ENCODE peak calls at places on chromosomes 3 and 15, in four cellular contexts. A, F, G and B are unnamed samples.

GRCh38 chr3:46670000-46670890 is 23.2 kb downstream of the ALS2CL start:
- DNase-seq in F (no peak), A (peak; percentile 5), G (no peak), B (no peak)

GRCh38 chr3:126850370-126851085 is 132.4 kb upstream of the PLXNA1 start:
- DNase-seq in F (no peak), G (no peak), A (peak; percentile 72), B (peak; percentile 85)

GRCh38 chr3:31831526-31832034 is 149.5 kb downstream of the OSBPL10 start:
- DNase-seq in F (no peak), A (no peak), G (no peak), B (no peak)

GRCh38 chr3:165233521-165234195 is 37.5 kb upstream of the SLITRK3 start:
- DNase-seq in G (no peak), F (no peak), A (no peak), B (no peak)

GRCh38 chr3:171752329-171752728 is 58.0 kb downstream of the PLD1 start:
- DNase-seq in F (no peak), A (no peak), G (no peak), B (no peak)

GRCh38 chr3:135412475-135412874 is 553.1 kb upstream of the PPP2R3A start:
- DNase-seq in A (peak; percentile 28), F (no peak), G (no peak), B (no peak)

GRCh38 chr15:63086271-63086670 is 35.4 kb upstream of the LACTB start:
- DNase-seq in G (no peak), A (no peak), F (no peak), B (no peak)

GRCh38 chr3:193872265-193872753 is 263.6 kb upstream of the HES1 start:
- DNase-seq in A (no peak), G (peak; percentile 68), F (no peak), B (peak; percentile 70)

GRCh38 chr3:111252795-111253194 is 181.2 kb downstream of the NECTIN3 start:
- DNase-seq in F (peak; percentile 26), A (no peak), G (no peak), B (no peak)

GRCh38 chr3:132029182-132029902 is 5.5 kb downstream of the CPNE4 start:
- DNase-seq in G (peak; percentile 55), A (peak; percentile 98), F (peak; percentile 78), B (peak; percentile 53)

GRCh38 chr3:127050733-127051132 is 67.8 kb downstream of the PLXNA1 start:
- DNase-seq in G (no peak), A (no peak), F (no peak), B (no peak)

GRCh38 chr3:21017115-21017852 is 733.7 kb downstream of the ZNF385D start:
- DNase-seq in F (no peak), G (no peak), A (peak; percentile 60), B (no peak)

GRCh38 chr3:19739504-19739903 is 194.5 kb downstream of the EFHB start:
- DNase-seq in G (no peak), F (no peak), A (no peak), B (no peak)

GRCh38 chr3:15171096-15171495 is 35.0 kb upstream of the CAPN7 start:
- DNase-seq in A (no peak), G (no peak), F (no peak), B (peak; percentile 98)

GRCh38 chr3:105062853-105063252 is 303.9 kb upstream of the ALCAM start:
- DNase-seq in F (no peak), G (no peak), A (no peak), B (no peak)

GRCh38 chr3:7322957-7323679 is 462.2 kb downstream of the GRM7 start:
- DNase-seq in A (no peak), F (no peak), G (no peak), B (no peak)

GRCh38 chr3:182609575-182610156 is 183.6 kb upstream of the ATP11B start:
- DNase-seq in G (no peak), A (no peak), F (peak; percentile 12), B (no peak)

GRCh38 chr3:143775401-143775970 is 72.8 kb downstream of the SLC9A9 start:
- DNase-seq in A (no peak), F (peak; percentile 73), G (peak; percentile 59), B (peak; percentile 13)

GRCh38 chr3:52570076-52570475 is 33.7 kb downstream of the UQCC5 start:
- DNase-seq in F (no peak), A (no peak), G (no peak), B (no peak)

GRCh38 chr15:56208185-56208584 is 35.5 kb downstream of the RFX7 start:
- DNase-seq in A (no peak), F (no peak), G (no peak), B (no peak)

GRCh38 chr15:100242989-100243388 is 98.8 kb downstream of the ADAMTS17 start:
- DNase-seq in G (no peak), F (no peak), A (no peak), B (no peak)

GRCh38 chr15:45795487-45796069 is 160.7 kb downstream of the SQOR start:
- DNase-seq in G (no peak), F (peak; percentile 7), A (peak; percentile 46), B (peak; percentile 52)

GRCh38 chr3:63580151-63580550 is 72.3 kb upstream of the SNTN start:
- DNase-seq in A (no peak), F (no peak), G (no peak), B (no peak)

GRCh38 chr15:70278644-70279043 is 180.9 kb upstream of the TLE3 start:
- DNase-seq in A (no peak), G (no peak), F (no peak), B (no peak)

GRCh38 chr3:136023264-136023978 is 57.9 kb downstream of the PPP2R3A start:
- DNase-seq in A (no peak), F (no peak), G (no peak), B (no peak)

GRCh38 chr3:31188112-31188511 is 293.7 kb upstream of the GADL1 start:
- DNase-seq in F (no peak), A (no peak), G (no peak), B (no peak)

GRCh38 chr3:69878254-69878653 is 121.3 kb upstream of the SAMMSON start:
- DNase-seq in G (no peak), F (no peak), A (no peak), B (no peak)

GRCh38 chr3:51340311-51340829 is 44.7 kb upstream of the MANF start:
- DNase-seq in A (no peak), G (no peak), F (no peak), B (peak; percentile 72)

GRCh38 chr3:109369510-109369909 is 32.2 kb upstream of the DPPA4 start:
- DNase-seq in A (peak; percentile 58), G (no peak), F (no peak), B (peak; percentile 7)

GRCh38 chr3:69009559-69010410 is 3.7 kb downstream of the EOGT start:
- DNase-seq in G (no peak), A (peak; percentile 26), F (no peak), B (no peak)

GRCh38 chr3:86951343-86951742 is 39.6 kb downstream of the VGLL3 start:
- DNase-seq in G (no peak), F (no peak), A (no peak), B (no peak)

GRCh38 chr3:31184257-31185003 is 290.0 kb upstream of the GADL1 start:
- DNase-seq in G (no peak), A (no peak), F (no peak), B (no peak)

GRCh38 chr3:161920196-161920595 is 423.6 kb downstream of the OTOL1 start:
- DNase-seq in G (no peak), A (no peak), F (no peak), B (no peak)

GRCh38 chr15:87021771-87022170 is 942.1 kb downstream of the AGBL1 start:
- DNase-seq in F (no peak), G (no peak), A (no peak), B (no peak)

GRCh38 chr15:68335655-68336054 is 58.1 kb downstream of the FEM1B start:
- DNase-seq in G (no peak), A (no peak), F (no peak), B (no peak)

GRCh38 chr15:68335251-68335650 is 57.7 kb downstream of the FEM1B start:
- DNase-seq in A (no peak), G (no peak), F (no peak), B (no peak)

GRCh38 chr15:68339481-68339880 is 61.9 kb downstream of the FEM1B start:
- DNase-seq in F (no peak), G (no peak), A (no peak), B (no peak)

GRCh38 chr15:68334661-68335124 is 57.1 kb downstream of the FEM1B start:
- DNase-seq in F (no peak), A (no peak), G (no peak), B (no peak)

GRCh38 chr15:68337826-68338225 is 60.3 kb downstream of the FEM1B start:
- DNase-seq in F (no peak), A (no peak), G (no peak), B (no peak)
- TF ChIP-seq ELF4 in F (no peak), A (no peak), G (no peak), B (no peak)

GRCh38 chr3:54846085-54846484 is 81.8 kb downstream of the LRTM1 start:
- DNase-seq in F (no peak), G (no peak), A (no peak), B (no peak)
- TF ChIP-seq ELF4 in F (no peak), G (no peak), A (no peak), B (no peak)

GRCh38 chr15:73630796-73631471 is 2.3 kb downstream of the NPTN start:
- DNase-seq in A (no peak), F (no peak), G (peak; percentile 19), B (no peak)

GRCh38 chr15:73628976-73629854 is 4.0 kb downstream of the NPTN start:
- DNase-seq in A (no peak), G (no peak), F (no peak), B (peak; percentile 74)

GRCh38 chr15:73631915-73632669 is 1.1 kb downstream of the NPTN start:
- DNase-seq in A (no peak), F (peak; percentile 39), G (peak; percentile 26), B (no peak)

GRCh38 chr15:73628102-73628501 is 5.1 kb downstream of the NPTN start:
- DNase-seq in F (no peak), G (no peak), A (no peak), B (peak; percentile 23)

GRCh38 chr15:73630030-73630429 is 3.2 kb downstream of the NPTN start:
- DNase-seq in G (no peak), F (no peak), A (no peak), B (peak; percentile 43)
- TF ChIP-seq ELF4 in G (no peak), F (no peak), A (no peak), B (no peak)

GRCh38 chr3:188309437-188310269 is 155.7 kb downstream of the LPP start:
- DNase-seq in G (no peak), A (no peak), F (no peak), B (no peak)
- TF ChIP-seq ELF4 in G (no peak), A (no peak), F (no peak), B (no peak)

DNA sequence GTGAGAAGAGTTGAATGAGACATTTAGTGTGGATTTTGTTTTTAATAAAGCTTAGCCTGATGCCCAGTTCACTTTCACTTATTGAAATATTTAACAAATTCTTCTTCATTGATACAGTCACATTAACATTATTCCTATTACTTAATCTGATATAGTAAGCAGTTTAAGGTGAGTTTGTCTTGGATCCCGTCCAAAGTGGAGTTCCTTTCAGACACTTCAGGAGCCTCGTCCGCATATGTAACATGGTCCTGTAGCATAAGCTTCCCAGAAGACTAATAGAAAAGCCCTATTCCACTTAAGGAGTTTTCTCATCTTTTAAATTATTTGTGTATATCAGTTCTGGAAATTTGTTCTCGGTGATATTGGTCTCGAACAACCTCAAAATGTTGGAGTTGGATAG is 39.7 kb upstream of the MLF1 start:
- DNase-seq in G (no peak), F (no peak), A (no peak), B (no peak)
- TF ChIP-seq ELF4 in G (no peak), F (no peak), A (no peak), B (no peak)

DNA sequence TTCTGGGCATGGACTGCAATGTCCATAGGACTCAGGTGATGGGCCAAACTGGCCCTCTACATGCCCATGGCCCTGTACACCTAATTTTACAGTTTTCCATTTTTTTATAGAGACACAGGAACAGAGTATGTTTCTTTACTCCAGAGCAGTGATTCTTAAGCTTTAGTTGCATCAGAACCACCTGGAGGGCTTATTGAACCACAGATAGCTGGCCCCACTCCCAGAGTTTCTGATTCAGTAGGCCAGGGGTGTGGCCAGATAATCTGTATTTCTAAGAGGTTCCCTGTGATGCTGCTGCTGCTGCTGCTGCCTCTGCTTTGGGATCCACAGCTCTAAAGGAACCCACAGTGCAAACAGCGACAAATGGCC is 5.1 kb downstream of the RBP1 start:
- DNase-seq in G (no peak), F (no peak), A (no peak), B (no peak)
- TF ChIP-seq ELF4 in G (no peak), F (no peak), A (no peak), B (no peak)